ENCODE peak calls at places on chromosomes 5 and 9, in six cellular contexts. One of them, this sample, is unnamed.

GRCh38 chr5:141508440-141508807 is 19.5 kb downstream of the PCDHGC5 start:
- DNase-seq in GM12865: peak
- DNase-seq in GM13977: peak
- DNase-seq in SW480: peak
- DNase-seq in CD8-positive, alpha-beta memory T cell: no peak
- DNase-seq in KBM-7: peak
- DNase-seq in this sample: no peak

GRCh38 chr5:40221796-40222195 is 457.9 kb upstream of the PTGER4 start:
- DNase-seq in GM13977: no peak
- DNase-seq in CD8-positive, alpha-beta memory T cell: no peak
- DNase-seq in GM12865: no peak
- DNase-seq in KBM-7: no peak
- DNase-seq in SW480: no peak
- DNase-seq in this sample: no peak

GRCh38 chr9:113854310-113854709 is 21.8 kb upstream of the ZNF618 start:
- DNase-seq in GM12865: no peak
- DNase-seq in KBM-7: no peak
- DNase-seq in CD8-positive, alpha-beta memory T cell: no peak
- DNase-seq in SW480: no peak
- DNase-seq in GM13977: no peak
- DNase-seq in this sample: no peak

GRCh38 chr5:174735498-174736350 is 11.3 kb downstream of the MSX2 start:
- DNase-seq in KBM-7: peak
- DNase-seq in GM12865: no peak
- DNase-seq in SW480: peak
- DNase-seq in GM13977: no peak
- DNase-seq in CD8-positive, alpha-beta memory T cell: no peak
- DNase-seq in this sample: no peak

GRCh38 chr9:77725051-77725702 is 77.1 kb upstream of the GNA14 start:
- DNase-seq in CD8-positive, alpha-beta memory T cell: no peak
- DNase-seq in SW480: no peak
- DNase-seq in GM12865: no peak
- DNase-seq in GM13977: no peak
- DNase-seq in KBM-7: no peak
- DNase-seq in this sample: no peak

GRCh38 chr9:129037767-129038098 is 1.3 kb downstream of the MIGA2 start:
- DNase-seq in KBM-7: no peak
- DNase-seq in SW480: no peak
- DNase-seq in CD8-positive, alpha-beta memory T cell: no peak
- DNase-seq in GM12865: no peak
- DNase-seq in GM13977: no peak
- DNase-seq in this sample: no peak

GRCh38 chr5:142816577-142816976 is 46.4 kb downstream of the ARHGAP26 start:
- DNase-seq in CD8-positive, alpha-beta memory T cell: no peak
- DNase-seq in KBM-7: no peak
- DNase-seq in GM13977: no peak
- DNase-seq in SW480: peak
- DNase-seq in GM12865: no peak
- DNase-seq in this sample: no peak

GRCh38 chr5:14917719-14918118 is 46.1 kb upstream of the ANKH start:
- DNase-seq in GM12865: no peak
- DNase-seq in KBM-7: no peak
- DNase-seq in SW480: no peak
- DNase-seq in CD8-positive, alpha-beta memory T cell: no peak
- DNase-seq in GM13977: no peak
- DNase-seq in this sample: no peak

GRCh38 chr5:1762121-1762877 is 37.3 kb downstream of the MRPL36 start:
- DNase-seq in GM12865: no peak
- DNase-seq in KBM-7: no peak
- DNase-seq in GM13977: no peak
- DNase-seq in CD8-positive, alpha-beta memory T cell: no peak
- DNase-seq in SW480: no peak
- DNase-seq in this sample: no peak

GRCh38 chr9:71812385-71812784 is 44.1 kb upstream of the CEMIP2 start:
- DNase-seq in CD8-positive, alpha-beta memory T cell: no peak
- DNase-seq in SW480: no peak
- DNase-seq in GM12865: no peak
- DNase-seq in KBM-7: no peak
- DNase-seq in GM13977: no peak
- DNase-seq in this sample: no peak

GRCh38 chr9:26995815-26996214 is 9.7 kb downstream of the LRRC19 start:
- DNase-seq in SW480: no peak
- DNase-seq in CD8-positive, alpha-beta memory T cell: no peak
- DNase-seq in GM12865: no peak
- DNase-seq in KBM-7: no peak
- DNase-seq in GM13977: no peak
- DNase-seq in this sample: no peak

GRCh38 chr5:53730938-53731337 is 170.5 kb downstream of the NDUFS4 start:
- DNase-seq in KBM-7: peak
- DNase-seq in CD8-positive, alpha-beta memory T cell: no peak
- DNase-seq in GM13977: no peak
- DNase-seq in SW480: no peak
- DNase-seq in GM12865: peak
- DNase-seq in this sample: no peak

GRCh38 chr5:52283221-52283620 is 504.5 kb upstream of the ITGA1 start:
- DNase-seq in GM13977: no peak
- DNase-seq in GM12865: no peak
- DNase-seq in CD8-positive, alpha-beta memory T cell: no peak
- DNase-seq in SW480: no peak
- DNase-seq in KBM-7: no peak
- DNase-seq in this sample: no peak

GRCh38 chr9:133090752-133091325 is 29.1 kb downstream of the CEL start:
- DNase-seq in CD8-positive, alpha-beta memory T cell: no peak
- DNase-seq in GM13977: no peak
- DNase-seq in GM12865: no peak
- DNase-seq in KBM-7: no peak
- DNase-seq in SW480: no peak
- DNase-seq in this sample: no peak

GRCh38 chr9:114924327-114924726 is 6.1 kb downstream of the TNFSF8 start:
- DNase-seq in SW480: no peak
- DNase-seq in GM13977: no peak
- DNase-seq in GM12865: no peak
- DNase-seq in CD8-positive, alpha-beta memory T cell: no peak
- DNase-seq in KBM-7: no peak
- DNase-seq in this sample: no peak

GRCh38 chr9:96478829-96479371 is 28.9 kb downstream of the HABP4 start:
- DNase-seq in SW480: no peak
- DNase-seq in GM13977: peak
- DNase-seq in KBM-7: no peak
- DNase-seq in GM12865: peak
- DNase-seq in CD8-positive, alpha-beta memory T cell: no peak
- DNase-seq in this sample: no peak

GRCh38 chr9:2838356-2838983 is 5.4 kb downstream of the PUM3 start:
- DNase-seq in KBM-7: no peak
- DNase-seq in GM12865: no peak
- DNase-seq in GM13977: no peak
- DNase-seq in CD8-positive, alpha-beta memory T cell: no peak
- DNase-seq in SW480: no peak
- DNase-seq in this sample: no peak

This sample was measured in GM10248.